ENCODE peak calls at places on chromosomes 11 and 22, in six cellular contexts. One of them, this sample, is unnamed.

GRCh38 chr22:44359496-44360110 is 46.9 kb upstream of the SHISAL1 start:
- DNase-seq in A549: no peak
- DNase-seq in SK-N-SH: no peak
- DNase-seq in GM12878: no peak
- DNase-seq in K562: no peak
- DNase-seq in HepG2: no peak
- DNase-seq in this sample: no peak

GRCh38 chr11:74672956-74673895 is 58.0 kb downstream of the CHRDL2 start:
- DNase-seq in GM12878: no peak
- DNase-seq in K562: peak; percentile 65
- DNase-seq in HepG2: no peak
- DNase-seq in SK-N-SH: peak; percentile 77
- DNase-seq in A549: peak; percentile 98
- DNase-seq in this sample: peak; percentile 100

GRCh38 chr11:110367571-110367970 is 62.2 kb upstream of the FDX1 start:
- DNase-seq in GM12878: no peak
- DNase-seq in A549: no peak
- DNase-seq in K562: no peak
- DNase-seq in HepG2: no peak
- DNase-seq in SK-N-SH: no peak
- DNase-seq in this sample: no peak

GRCh38 chr11:131616456-131616855 is 246.0 kb downstream of the NTM start:
- DNase-seq in GM12878: no peak
- DNase-seq in SK-N-SH: no peak
- DNase-seq in HepG2: no peak
- DNase-seq in A549: no peak
- DNase-seq in K562: no peak
- DNase-seq in this sample: no peak

GRCh38 chr11:36702330-36703054 is 104.5 kb upstream of the RAG2 start:
- DNase-seq in A549: peak; percentile 73
- DNase-seq in GM12878: peak; percentile 41
- DNase-seq in SK-N-SH: peak; percentile 73
- DNase-seq in K562: peak; percentile 64
- DNase-seq in HepG2: peak; percentile 63
- DNase-seq in this sample: peak; percentile 69

GRCh38 chr11:14593671-14594070 is 49.9 kb upstream of the PDE3B start:
- DNase-seq in A549: no peak
- DNase-seq in K562: no peak
- DNase-seq in HepG2: no peak
- DNase-seq in SK-N-SH: no peak
- DNase-seq in GM12878: no peak
- DNase-seq in this sample: no peak

GRCh38 chr11:63244862-63245261 is 1.5 kb upstream of the SLC22A25 start:
- DNase-seq in SK-N-SH: no peak
- DNase-seq in A549: no peak
- DNase-seq in GM12878: no peak
- DNase-seq in K562: no peak
- DNase-seq in HepG2: peak; percentile 32
- DNase-seq in this sample: no peak

GRCh38 chr11:12599408-12600143 is 74.6 kb upstream of the TEAD1 start:
- DNase-seq in SK-N-SH: no peak
- DNase-seq in K562: peak; percentile 80
- DNase-seq in HepG2: peak; percentile 91
- DNase-seq in GM12878: peak; percentile 2
- DNase-seq in A549: peak; percentile 69
- DNase-seq in this sample: no peak

GRCh38 chr22:20750461-20751184 is 23.3 kb upstream of the SERPIND1 start:
- DNase-seq in GM12878: peak; percentile 59
- DNase-seq in SK-N-SH: no peak
- DNase-seq in HepG2: no peak
- DNase-seq in K562: peak; percentile 78
- DNase-seq in A549: peak; percentile 25
- DNase-seq in this sample: peak; percentile 90

GRCh38 chr22:20747223-20747622 is 26.7 kb upstream of the SERPIND1 start:
- DNase-seq in SK-N-SH: no peak
- DNase-seq in HepG2: no peak
- DNase-seq in GM12878: no peak
- DNase-seq in K562: no peak
- DNase-seq in A549: no peak
- DNase-seq in this sample: no peak

GRCh38 chr22:20748082-20748481 is 25.8 kb upstream of the SERPIND1 start:
- DNase-seq in A549: no peak
- DNase-seq in HepG2: no peak
- DNase-seq in GM12878: no peak
- DNase-seq in K562: no peak
- DNase-seq in SK-N-SH: no peak
- DNase-seq in this sample: no peak

GRCh38 chr22:20749453-20749852 is 24.5 kb upstream of the SERPIND1 start:
- DNase-seq in A549: no peak
- DNase-seq in K562: no peak
- DNase-seq in HepG2: no peak
- DNase-seq in GM12878: no peak
- DNase-seq in SK-N-SH: no peak
- DNase-seq in this sample: no peak

DNA sequence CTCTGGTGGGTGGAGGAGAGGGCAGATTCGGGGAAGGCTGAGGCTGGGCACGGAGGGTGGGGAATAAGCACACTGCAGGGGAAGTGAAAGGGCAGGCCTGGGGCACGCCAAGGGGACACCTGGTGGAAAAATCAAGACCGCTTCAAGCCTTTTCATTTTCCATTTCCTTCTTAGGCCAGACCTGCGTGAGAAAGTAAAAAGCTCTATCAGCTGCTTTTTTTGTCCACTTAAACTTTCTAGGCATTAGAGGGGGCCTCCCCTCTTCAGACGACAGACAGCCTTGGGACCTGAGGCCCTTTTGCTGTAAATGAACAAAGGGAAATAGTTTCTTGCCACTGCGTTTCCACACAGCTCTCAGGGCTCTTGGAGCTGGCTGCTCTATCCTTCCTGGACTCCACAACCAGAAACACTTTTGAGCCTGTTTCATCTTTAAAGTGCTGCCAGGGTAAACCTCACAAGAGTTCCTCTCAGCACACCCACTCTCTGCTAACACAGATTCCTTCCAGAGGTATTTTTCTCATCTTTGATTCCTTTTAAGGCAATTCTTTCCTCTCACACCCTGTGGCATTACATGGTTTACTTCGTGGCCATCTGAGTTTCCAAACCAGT is 25.0 kb upstream of the SERPIND1 start:
- DNase-seq in HepG2: no peak
- DNase-seq in SK-N-SH: no peak
- DNase-seq in A549: no peak
- DNase-seq in GM12878: peak; percentile 82
- DNase-seq in K562: no peak
- DNase-seq in this sample: peak; percentile 52
- TF ChIP-seq SMC3 in HepG2: no peak
- TF ChIP-seq SMC3 in SK-N-SH: no peak
- TF ChIP-seq SMC3 in A549: no peak
- TF ChIP-seq SMC3 in GM12878: no peak
- TF ChIP-seq SMC3 in K562: no peak
- TF ChIP-seq SMC3 in this sample: no peak

GRCh38 chr11:126277780-126278179 is 5.1 kb upstream of the TIRAP start:
- DNase-seq in SK-N-SH: no peak
- DNase-seq in HepG2: no peak
- DNase-seq in A549: no peak
- DNase-seq in GM12878: no peak
- DNase-seq in K562: no peak
- DNase-seq in this sample: no peak
- TF ChIP-seq SMC3 in SK-N-SH: no peak
- TF ChIP-seq SMC3 in HepG2: no peak
- TF ChIP-seq SMC3 in A549: no peak
- TF ChIP-seq SMC3 in GM12878: no peak
- TF ChIP-seq SMC3 in K562: no peak
- TF ChIP-seq SMC3 in this sample: no peak

GRCh38 chr22:27637604-27638003 is 164.0 kb downstream of the MN1 start:
- DNase-seq in HepG2: no peak
- DNase-seq in SK-N-SH: no peak
- DNase-seq in K562: no peak
- DNase-seq in GM12878: no peak
- DNase-seq in A549: no peak
- DNase-seq in this sample: peak; percentile 28
- TF ChIP-seq SMC3 in HepG2: no peak
- TF ChIP-seq SMC3 in SK-N-SH: no peak
- TF ChIP-seq SMC3 in K562: no peak
- TF ChIP-seq SMC3 in GM12878: no peak
- TF ChIP-seq SMC3 in A549: no peak
- TF ChIP-seq SMC3 in this sample: no peak

GRCh38 chr22:48474881-48475280 is 1352.8 kb downstream of the BRD1 start:
- DNase-seq in SK-N-SH: no peak
- DNase-seq in A549: no peak
- DNase-seq in HepG2: no peak
- DNase-seq in K562: no peak
- DNase-seq in GM12878: no peak
- DNase-seq in this sample: no peak

GRCh38 chr22:48477031-48477721 is 1350.5 kb downstream of the BRD1 start:
- DNase-seq in K562: no peak
- DNase-seq in GM12878: no peak
- DNase-seq in SK-N-SH: no peak
- DNase-seq in HepG2: no peak
- DNase-seq in A549: no peak
- DNase-seq in this sample: no peak

GRCh38 chr22:48475661-48476345 is 1351.9 kb downstream of the BRD1 start:
- DNase-seq in GM12878: no peak
- DNase-seq in HepG2: no peak
- DNase-seq in A549: no peak
- DNase-seq in K562: no peak
- DNase-seq in SK-N-SH: no peak
- DNase-seq in this sample: no peak

GRCh38 chr22:48476599-48476998 is 1351.1 kb downstream of the BRD1 start:
- DNase-seq in GM12878: no peak
- DNase-seq in HepG2: no peak
- DNase-seq in K562: no peak
- DNase-seq in A549: no peak
- DNase-seq in SK-N-SH: no peak
- DNase-seq in this sample: no peak

DNA sequence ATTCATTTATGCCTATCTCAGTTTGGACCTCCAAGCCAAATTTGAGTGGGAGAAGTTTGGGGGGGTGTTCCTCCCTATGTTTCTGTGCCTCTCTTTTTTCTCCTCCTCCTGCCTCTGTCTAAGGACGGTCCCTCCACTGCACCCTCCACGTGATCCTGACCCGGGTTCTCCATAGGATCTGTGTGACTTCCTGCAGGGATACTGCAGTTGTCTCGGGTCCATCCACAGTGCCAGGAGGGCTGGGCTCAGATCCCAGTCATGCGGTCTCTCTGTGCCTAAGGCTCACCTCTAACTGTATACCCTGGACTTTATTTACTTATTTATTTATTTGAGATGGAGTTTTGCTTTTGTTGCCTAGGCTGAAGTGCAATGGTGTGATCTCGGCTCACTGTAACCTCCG is 1354.5 kb downstream of the BRD1 start:
- DNase-seq in HepG2: no peak
- DNase-seq in A549: no peak
- DNase-seq in K562: no peak
- DNase-seq in SK-N-SH: no peak
- DNase-seq in GM12878: no peak
- DNase-seq in this sample: no peak
- TF ChIP-seq SMC3 in HepG2: no peak
- TF ChIP-seq SMC3 in A549: no peak
- TF ChIP-seq SMC3 in K562: no peak
- TF ChIP-seq SMC3 in SK-N-SH: no peak
- TF ChIP-seq SMC3 in GM12878: no peak
- TF ChIP-seq SMC3 in this sample: no peak

DNA sequence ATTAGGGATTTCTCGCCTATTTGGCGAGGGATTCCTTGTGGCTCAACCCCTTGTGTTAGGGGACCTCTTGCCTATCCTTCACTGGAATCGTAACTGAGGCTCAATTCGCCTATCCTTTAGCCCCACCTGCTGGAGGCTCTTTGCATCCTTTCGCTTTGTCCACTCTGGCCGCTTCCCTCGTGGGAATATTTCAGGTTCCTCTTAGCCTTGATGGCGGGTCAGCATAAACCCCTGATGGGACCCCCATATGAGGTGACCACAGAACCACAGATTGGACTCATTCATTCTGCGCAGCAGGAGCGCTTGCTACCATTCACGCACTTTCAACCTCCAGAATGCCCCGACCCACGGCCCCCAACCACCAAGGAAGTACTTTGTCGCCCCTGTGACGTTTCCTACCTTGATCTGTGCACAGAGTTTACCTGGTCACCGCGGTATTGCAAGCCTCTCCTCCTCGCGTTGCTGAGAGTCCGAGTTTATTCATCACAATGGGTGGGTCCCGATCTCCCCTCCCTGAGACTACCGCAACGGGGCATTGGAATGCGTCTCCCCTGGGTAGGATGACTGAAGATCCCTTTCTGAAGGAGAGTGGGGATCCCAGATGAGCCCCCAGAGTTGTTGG is at the start of gene OR52N2:
- DNase-seq in A549: peak; percentile 70
- DNase-seq in HepG2: peak; percentile 63
- DNase-seq in SK-N-SH: peak; percentile 29
- DNase-seq in K562: peak; percentile 60
- DNase-seq in GM12878: peak; percentile 53
- DNase-seq in this sample: peak; percentile 65
- TF ChIP-seq SMC3 in A549: peak; percentile 87
- TF ChIP-seq SMC3 in HepG2: peak; percentile 76
- TF ChIP-seq SMC3 in SK-N-SH: peak; percentile 69
- TF ChIP-seq SMC3 in K562: peak; percentile 45
- TF ChIP-seq SMC3 in GM12878: peak; percentile 87
- TF ChIP-seq SMC3 in this sample: peak; percentile 73

This sample was measured in IMR-90.